ENCODE peak calls at places on chromosomes 12 and 14, in eight cellular contexts. P, N, J, S, Z, C, D and G are unnamed samples.

GRCh38 chr12:109725321-109726105 is 11.9 kb downstream of the FAM222A start:
- DNase-seq in S (no peak), N (no peak), P (no peak), C (no peak), D (no peak), Z (no peak), J (no peak), G (no peak)

GRCh38 chr14:34693228-34693939 is 21.0 kb downstream of the CFL2 start:
- DNase-seq in P (peak; percentile 21), N (peak; percentile 37), Z (peak; percentile 68), J (no peak), S (peak; percentile 45), C (no peak), D (peak; percentile 91), G (peak; percentile 32)

GRCh38 chr12:56158926-56159461 is 835 bp downstream of the MYL6 start:
- DNase-seq in N (no peak), Z (peak; percentile 50), C (no peak), S (peak; percentile 70), J (no peak), P (no peak), D (peak; percentile 83), G (no peak)

GRCh38 chr14:101494826-101495225 is 66.5 kb upstream of the DIO3 start:
- DNase-seq in Z (no peak), J (no peak), P (no peak), S (no peak), C (no peak), D (no peak), N (no peak), G (no peak)

GRCh38 chr12:106179086-106179485 is 40.3 kb upstream of the NUAK1 start:
- DNase-seq in P (no peak), C (no peak), Z (no peak), S (peak; percentile 38), J (no peak), N (no peak), D (no peak), G (no peak)

GRCh38 chr12:43758247-43758727 is 303 bp downstream of the PUS7L start:
- DNase-seq in Z (peak; percentile 39), J (peak; percentile 17), S (peak; percentile 37), N (no peak), C (no peak), P (peak; percentile 43), D (peak; percentile 36), G (no peak)

GRCh38 chr12:754238-754816 is 1.9 kb downstream of the WNK1 start:
- DNase-seq in S (no peak), N (no peak), P (no peak), J (no peak), Z (no peak), C (no peak), D (no peak), G (no peak)

GRCh38 chr12:67482751-67483661 is 165.5 kb upstream of the DYRK2 start:
- DNase-seq in J (peak; percentile 66), S (no peak), Z (no peak), N (no peak), D (no peak), C (no peak), P (no peak), G (peak; percentile 75)

GRCh38 chr12:29070309-29070708 is 78.8 kb upstream of the FAR2 start:
- DNase-seq in S (no peak), C (no peak), D (peak; percentile 60), Z (no peak), J (no peak), N (no peak), P (no peak), G (no peak)

GRCh38 chr14:53894456-53894855 is 62.2 kb downstream of the BMP4 start:
- DNase-seq in J (no peak), S (no peak), N (no peak), Z (no peak), D (no peak), C (no peak), P (no peak), G (no peak)

GRCh38 chr14:73759183-73759713 is 45.1 kb upstream of the PNMA1 start:
- DNase-seq in C (no peak), J (no peak), S (no peak), Z (no peak), P (peak; percentile 72), D (peak; percentile 15), N (no peak), G (no peak)

GRCh38 chr12:113238309-113238708 is 17.0 kb downstream of the TPCN1 start:
- DNase-seq in C (no peak), S (no peak), Z (no peak), D (no peak), P (no peak), N (no peak), J (no peak), G (no peak)

GRCh38 chr12:113240395-113240794 is 19.1 kb downstream of the TPCN1 start:
- DNase-seq in D (no peak), J (no peak), S (no peak), P (no peak), C (no peak), Z (no peak), N (no peak), G (no peak)

GRCh38 chr12:113241191-113242017 is 20.1 kb downstream of the TPCN1 start:
- DNase-seq in S (peak; percentile 25), J (no peak), D (no peak), P (no peak), Z (no peak), C (peak; percentile 84), N (no peak), G (peak; percentile 60)

GRCh38 chr12:113239288-113239771 is 18.1 kb downstream of the TPCN1 start:
- DNase-seq in D (no peak), P (no peak), S (no peak), N (no peak), J (no peak), Z (no peak), C (no peak), G (no peak)

GRCh38 chr12:113239811-113240331 is 18.6 kb downstream of the TPCN1 start:
- DNase-seq in S (no peak), D (no peak), J (no peak), C (no peak), P (no peak), Z (no peak), N (no peak), G (no peak)
- TF ChIP-seq REST in S (no peak), D (no peak), J (no peak), C (no peak), P (no peak), Z (no peak), N (no peak), G (no peak)

GRCh38 chr14:65070710-65071033 is 31.6 kb downstream of the MAX start:
- DNase-seq in J (no peak), S (no peak), Z (no peak), C (no peak), N (no peak), P (no peak), D (no peak), G (no peak)
- TF ChIP-seq REST in J (no peak), S (no peak), Z (no peak), C (no peak), N (no peak), P (no peak), D (no peak), G (no peak)

GRCh38 chr12:42568952-42569916 is 20.3 kb downstream of the PRICKLE1 start:
- DNase-seq in Z (no peak), N (peak; percentile 49), P (no peak), S (peak; percentile 30), D (peak; percentile 78), C (peak; percentile 25), J (peak; percentile 38), G (peak; percentile 49)
- TF ChIP-seq REST in Z (no peak), N (no peak), P (no peak), S (no peak), D (no peak), C (no peak), J (no peak), G (no peak)

GRCh38 chr14:39203659-39204606 is 28.9 kb downstream of the PNN start:
- DNase-seq in Z (no peak), C (no peak), N (peak; percentile 27), D (no peak), P (peak; percentile 24), S (peak; percentile 70), J (no peak), G (no peak)
- TF ChIP-seq REST in Z (no peak), C (no peak), N (no peak), D (no peak), P (no peak), S (no peak), J (no peak), G (no peak)

GRCh38 chr14:57498659-57499058 is 5.0 kb upstream of the CCDC198 start:
- DNase-seq in N (no peak), J (no peak), P (no peak), Z (no peak), D (no peak), C (no peak), S (no peak), G (no peak)

GRCh38 chr14:57501039-57501557 is 7.4 kb upstream of the CCDC198 start:
- DNase-seq in D (no peak), S (no peak), N (no peak), P (no peak), J (no peak), Z (no peak), C (no peak), G (no peak)

GRCh38 chr14:57498035-57498434 is 4.4 kb upstream of the CCDC198 start:
- DNase-seq in C (no peak), N (no peak), Z (no peak), J (no peak), S (no peak), D (no peak), P (no peak), G (no peak)

DNA sequence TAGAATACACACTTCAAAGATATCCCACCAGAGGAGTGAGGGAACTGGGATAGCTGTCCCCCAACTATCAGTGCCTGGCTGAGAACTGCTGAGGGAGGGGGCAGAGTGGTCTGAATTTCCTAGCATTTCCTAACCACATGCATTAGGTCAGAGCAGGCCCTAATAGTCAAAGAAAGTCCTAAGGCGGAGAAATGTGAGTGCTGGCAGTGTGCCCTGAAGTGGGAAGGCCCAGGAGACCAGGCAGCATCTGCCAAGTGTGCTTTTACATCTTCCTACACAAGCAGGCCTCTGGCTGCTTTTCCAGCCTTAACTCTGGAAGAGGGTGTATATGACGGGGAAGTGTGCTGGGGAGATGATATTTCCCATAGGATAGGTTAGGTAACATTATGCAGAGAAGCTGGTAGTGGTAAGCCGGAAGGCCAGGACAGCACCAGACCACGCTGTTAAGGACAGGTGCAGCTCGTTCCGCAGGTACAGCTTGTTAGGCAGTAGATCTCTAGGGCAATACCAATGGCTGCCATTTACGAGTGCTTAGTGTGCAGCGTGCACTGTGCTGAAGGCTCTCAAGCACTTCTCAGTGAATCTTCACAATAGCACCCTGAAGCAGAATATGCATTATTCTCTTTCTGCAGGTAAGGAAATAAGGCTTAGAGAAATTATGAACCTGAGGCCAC is 9.1 kb upstream of the CCDC198 start:
- DNase-seq in P (no peak), Z (no peak), N (no peak), J (no peak), C (no peak), S (no peak), D (no peak), G (no peak)
- TF ChIP-seq REST in P (no peak), Z (no peak), N (no peak), J (no peak), C (no peak), S (no peak), D (no peak), G (no peak)